ENCODE peak calls at places on chromosomes 6 and 20, in eight cellular contexts. S is tibial nerve, I is stomach, J is H1, Z is ovary, E is SK-N-SH, L is HepG2, D is GM12878. K is an unnamed sample.

GRCh38 chr6:129686941-129687627 is 22.9 kb downstream of the ARHGAP18 start:
- DNase-seq in S (no peak), J (no peak), E (no peak), I (no peak), D (peak), L (no peak), Z (no peak), K (peak)

GRCh38 chr6:64803470-64804166 is 903.4 kb downstream of the EYS start:
- DNase-seq in E (no peak), J (no peak), D (no peak), L (no peak), S (no peak), Z (no peak), I (no peak), K (no peak)

GRCh38 chr6:111872521-111873177 is 603 bp downstream of the FYN start:
- DNase-seq in Z (peak), S (peak), D (no peak), J (peak), L (no peak), E (peak), I (no peak), K (no peak)

GRCh38 chr6:149963212-149963461 is 606 bp upstream of the ULBP1 start:
- DNase-seq in L (no peak), J (peak), S (no peak), Z (no peak), I (no peak), E (no peak), D (no peak), K (no peak)

GRCh38 chr6:133426038-133426437 is 184.9 kb downstream of the EYA4 start:
- DNase-seq in D (no peak), I (no peak), E (no peak), Z (no peak), J (no peak), S (no peak), L (no peak), K (no peak)

GRCh38 chr6:124009372-124009765 is 205.7 kb downstream of the NKAIN2 start:
- DNase-seq in E (no peak), D (no peak), L (no peak), J (no peak), Z (no peak), S (no peak), I (no peak), K (no peak)

GRCh38 chr6:63759605-63760004 is 124.0 kb downstream of the PHF3 start:
- DNase-seq in E (no peak), S (no peak), Z (no peak), L (no peak), D (no peak), J (no peak), I (no peak), K (no peak)

GRCh38 chr6:131807321-131807643 is 538 bp upstream of the ENPP1 start:
- DNase-seq in S (no peak), Z (no peak), J (no peak), D (no peak), E (no peak), I (no peak), L (no peak), K (no peak)

GRCh38 chr20:20369353-20370086 is 1.6 kb downstream of the INSM1 start:
- DNase-seq in S (no peak), E (peak), D (no peak), I (peak), Z (no peak), J (peak), L (no peak), K (no peak)

GRCh38 chr20:4406627-4407026 is 315.1 kb upstream of the PRND start:
- DNase-seq in L (no peak), I (no peak), Z (no peak), J (no peak), E (no peak), D (no peak), S (no peak), K (no peak)

GRCh38 chr20:33076662-33077398 is 2.6 kb upstream of the BPIFB4 start:
- DNase-seq in L (peak), E (no peak), S (no peak), Z (no peak), I (no peak), J (no peak), D (no peak), K (no peak)

GRCh38 chr6:446418-447366 is 55.1 kb downstream of the IRF4 start:
- DNase-seq in D (no peak), J (peak), S (no peak), Z (no peak), I (no peak), L (no peak), E (no peak), K (no peak)

GRCh38 chr6:47162793-47163192 is 120.7 kb upstream of the ADGRF1 start:
- DNase-seq in Z (no peak), L (no peak), J (no peak), E (no peak), S (no peak), I (no peak), D (peak), K (no peak)

GRCh38 chr20:20664795-20665194 is 47.6 kb downstream of the RALGAPA2 start:
- DNase-seq in Z (no peak), I (no peak), S (no peak), J (no peak), D (no peak), E (peak), L (peak), K (no peak)

GRCh38 chr6:46655803-46656202 is 3.0 kb downstream of the SLC25A27 start:
- DNase-seq in S (no peak), E (peak), J (peak), Z (no peak), D (no peak), L (peak), I (no peak), K (no peak)

GRCh38 chr20:478949-479429 is 16.7 kb upstream of the TBC1D20 start:
- DNase-seq in J (no peak), Z (no peak), I (no peak), L (peak), D (no peak), S (no peak), E (peak), K (no peak)

GRCh38 chr6:4957521-4958231 is 46.2 kb downstream of the RPP40 start:
- DNase-seq in I (no peak), D (no peak), E (no peak), S (no peak), J (no peak), Z (no peak), L (peak), K (no peak)

DNA sequence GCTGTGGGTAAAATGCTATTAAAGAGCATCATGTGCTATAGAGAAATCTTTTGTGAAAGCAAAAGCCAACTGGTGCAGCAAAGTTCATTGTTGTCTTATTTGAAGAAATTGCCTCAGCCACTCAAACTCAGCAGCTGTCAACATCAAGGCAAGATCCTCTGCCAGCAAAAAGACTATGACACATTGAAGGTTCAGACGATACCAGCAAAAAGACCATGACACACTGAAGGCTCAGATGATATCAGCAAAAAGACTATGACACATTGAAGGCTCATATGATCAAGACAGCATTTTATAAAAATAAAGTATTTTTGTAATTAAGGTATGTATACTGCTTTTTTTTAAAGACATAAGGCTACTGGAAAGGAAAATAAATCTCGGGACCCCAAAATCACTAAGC is 118.4 kb upstream of the RUNX2 start:
- DNase-seq in E (no peak), J (no peak), D (no peak), S (no peak), Z (no peak), L (no peak), I (no peak), K (no peak)
- TF ChIP-seq EP300 in E (no peak), J (no peak), D (no peak), S (no peak), Z (no peak), L (no peak), I (no peak), K (no peak)

GRCh38 chr6:22727709-22728108 is 158.3 kb downstream of the HDGFL1 start:
- DNase-seq in Z (peak), E (no peak), D (no peak), L (no peak), J (no peak), I (no peak), S (no peak), K (no peak)

GRCh38 chr6:22717906-22718305 is 148.5 kb downstream of the HDGFL1 start:
- DNase-seq in J (no peak), S (no peak), D (no peak), I (peak), E (no peak), L (no peak), Z (no peak), K (no peak)

DNA sequence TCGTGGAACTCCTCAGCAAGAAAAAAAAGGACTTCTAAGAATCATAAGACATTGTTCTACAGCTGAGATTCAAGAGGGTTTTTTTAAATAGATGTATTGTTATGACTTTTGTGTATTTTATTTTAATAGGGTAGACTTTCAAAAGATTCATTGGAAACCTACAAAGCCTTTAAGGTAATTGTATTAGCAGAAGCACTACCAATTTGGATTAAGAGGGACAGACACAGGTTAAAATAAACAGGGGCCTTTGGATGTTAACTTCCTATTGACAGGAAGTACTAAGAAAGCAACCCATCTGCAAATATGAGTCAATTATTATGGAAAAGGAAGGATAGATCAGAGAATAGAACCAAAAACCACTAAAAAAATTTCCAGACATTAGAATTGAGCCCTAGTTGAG is 153.5 kb downstream of the HDGFL1 start:
- DNase-seq in S (no peak), L (no peak), D (no peak), I (no peak), E (no peak), J (no peak), Z (no peak), K (no peak)
- TF ChIP-seq EP300 in S (no peak), L (no peak), D (no peak), I (no peak), E (no peak), J (no peak), Z (no peak), K (no peak)

GRCh38 chr6:3885262-3886036 is 36.3 kb downstream of the FAM50B start:
- DNase-seq in J (no peak), Z (no peak), D (no peak), S (no peak), E (no peak), I (no peak), L (peak), K (no peak)
- TF ChIP-seq EP300 in J (no peak), Z (no peak), D (no peak), S (no peak), E (no peak), I (no peak), L (no peak), K (no peak)

GRCh38 chr6:125041740-125042459 is 79.7 kb downstream of the RNF217 start:
- DNase-seq in D (no peak), S (no peak), Z (no peak), L (no peak), I (no peak), E (no peak), J (no peak), K (no peak)
- TF ChIP-seq EP300 in D (no peak), S (no peak), Z (no peak), L (no peak), I (no peak), E (no peak), J (no peak), K (no peak)

GRCh38 chr6:34441526-34441925 is 15.7 kb upstream of the RPS10 start:
- DNase-seq in Z (no peak), J (no peak), E (no peak), S (no peak), I (no peak), D (no peak), L (no peak), K (no peak)
- TF ChIP-seq EP300 in Z (no peak), J (no peak), E (no peak), S (no peak), I (no peak), D (no peak), L (no peak), K (no peak)

GRCh38 chr20:36865076-36865860 is 10.7 kb upstream of the TLDC2 start:
- DNase-seq in D (no peak), J (no peak), S (no peak), L (no peak), Z (no peak), I (no peak), E (no peak), K (no peak)
- TF ChIP-seq EP300 in D (no peak), J (no peak), S (no peak), L (no peak), Z (no peak), I (no peak), E (no peak), K (no peak)

DNA sequence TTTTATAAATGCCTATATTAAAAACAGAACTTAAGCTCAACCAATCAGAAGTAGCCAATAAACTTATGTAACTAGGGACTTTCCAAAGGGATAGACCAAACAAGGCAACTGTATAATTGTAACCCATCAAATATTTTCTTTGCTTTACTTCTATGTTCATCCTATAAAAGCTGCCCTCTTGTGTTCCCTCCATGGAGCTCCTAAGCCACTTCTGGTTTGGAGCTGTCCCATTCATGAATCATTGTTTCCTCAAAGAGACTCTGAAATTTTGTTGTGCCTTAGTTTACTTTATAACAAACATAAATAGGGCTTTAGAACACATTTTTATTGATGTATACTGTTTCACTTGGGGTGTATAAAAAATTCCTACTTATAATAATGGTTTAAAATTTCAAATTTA is 101.5 kb upstream of the CARMIL1 start:
- DNase-seq in Z (no peak), I (no peak), E (no peak), L (no peak), D (no peak), S (no peak), J (no peak), K (no peak)
- TF ChIP-seq EP300 in Z (no peak), I (no peak), E (no peak), L (no peak), D (no peak), S (no peak), J (no peak), K (no peak)

GRCh38 chr6:139028242-139028657 is 295 bp upstream of the ABRACL start:
- DNase-seq in I (no peak), L (no peak), S (no peak), Z (no peak), J (no peak), D (no peak), E (no peak), K (no peak)

GRCh38 chr6:139028658-139029469 is at the start of gene ABRACL:
- DNase-seq in J (peak), L (no peak), I (peak), D (peak), S (no peak), Z (peak), E (peak), K (no peak)

GRCh38 chr6:139029470-139030210 is 1.1 kb downstream of the ABRACL start:
- DNase-seq in I (peak), J (peak), D (no peak), Z (peak), S (peak), E (no peak), L (no peak), K (no peak)

GRCh38 chr6:139030211-139030530 is 1.6 kb downstream of the ABRACL start:
- DNase-seq in I (no peak), D (no peak), J (no peak), Z (no peak), L (no peak), S (no peak), E (no peak), K (no peak)

GRCh38 chr6:139027620-139028182 is 844 bp upstream of the ABRACL start:
- DNase-seq in E (no peak), Z (no peak), I (peak), S (no peak), J (peak), L (no peak), D (peak), K (no peak)
- TF ChIP-seq EP300 in E (no peak), Z (no peak), I (no peak), S (no peak), J (peak), L (no peak), D (no peak), K (no peak)

DNA sequence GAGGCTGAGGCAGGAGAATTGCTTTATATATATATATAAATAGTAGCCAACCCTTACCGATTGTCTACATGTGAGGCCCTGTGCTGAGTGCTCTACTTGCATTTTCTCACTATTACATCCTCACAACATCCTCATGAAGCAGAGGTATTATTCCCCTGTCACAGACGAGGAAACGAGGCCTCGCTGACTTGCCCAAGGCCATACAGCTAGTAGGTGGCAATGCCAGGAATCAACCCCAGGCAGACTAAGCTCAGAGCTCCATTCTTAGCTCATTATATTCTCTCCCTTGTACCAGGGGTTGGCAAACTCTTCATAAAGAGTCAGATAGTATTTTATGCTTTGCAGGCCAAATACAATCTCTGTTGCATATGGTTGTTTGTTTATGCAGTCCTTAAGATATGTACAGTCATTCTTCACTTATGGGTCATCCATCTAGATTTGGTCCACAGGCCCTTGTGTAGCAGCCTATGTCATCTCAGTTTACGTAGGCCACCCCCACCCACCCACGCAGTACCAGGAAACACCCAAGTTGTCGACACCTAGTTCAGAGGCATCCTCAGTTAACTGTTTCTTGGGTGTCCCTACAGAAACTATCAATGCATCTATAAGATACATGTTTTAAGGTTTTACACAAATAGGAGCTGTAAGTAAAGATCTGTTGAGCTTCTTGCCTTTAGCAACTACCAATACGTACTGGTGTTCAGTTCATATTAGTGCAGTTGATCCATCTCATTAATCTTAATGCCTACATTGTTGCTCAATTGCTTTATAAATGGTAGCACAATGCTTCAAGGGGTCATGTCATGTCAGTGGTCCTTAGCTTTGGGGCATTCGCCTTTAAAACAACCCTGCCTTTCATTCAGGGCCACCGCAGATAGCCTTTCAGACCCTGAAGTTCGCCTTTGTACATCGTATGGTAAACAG is 3.0 kb downstream of the CASS4 start:
- DNase-seq in I (no peak), E (no peak), Z (no peak), L (no peak), D (no peak), J (no peak), S (no peak), K (no peak)
- TF ChIP-seq EP300 in I (no peak), E (no peak), Z (no peak), L (no peak), D (no peak), J (no peak), S (no peak), K (no peak)

GRCh38 chr6:160015778-160016684 is 47.1 kb downstream of the IGF2R start:
- DNase-seq in Z (no peak), E (no peak), J (no peak), I (no peak), S (no peak), L (no peak), D (no peak), K (no peak)
- TF ChIP-seq EP300 in Z (no peak), E (no peak), J (no peak), I (no peak), S (no peak), L (no peak), D (no peak), K (no peak)